ENCODE peak calls at places on chromosomes 5 and 9, in six cellular contexts. U is lower leg skin; R is AG09309; T is IMR-90; M is activated CD8-positive, alpha-beta T cell treated with anti-CD3 and anti-CD28 coated beads for 36 hours; V is fibroblast of mammary gland. K is an unnamed sample.

GRCh38 chr9:26462213-26462612 is 430.4 kb downstream of the CAAP1 start:
- DNase-seq in U (no peak), R (no peak), T (no peak), M (no peak), V (no peak), K (no peak)

GRCh38 chr9:107989544-107989943 is 500.0 kb upstream of the KLF4 start:
- DNase-seq in U (peak), R (peak), T (peak), M (no peak), V (peak), K (no peak)

GRCh38 chr9:12989669-12990068 is 214.8 kb downstream of the LURAP1L start:
- DNase-seq in U (no peak), R (no peak), T (no peak), M (no peak), V (no peak), K (no peak)

GRCh38 chr5:79971156-79971555 is 19.9 kb downstream of the MTX3 start:
- DNase-seq in U (no peak), R (peak), T (peak), M (no peak), V (peak), K (no peak)

GRCh38 chr9:127264462-127265040 is at the start of gene GARNL3:
- DNase-seq in U (no peak), R (no peak), T (no peak), M (no peak), V (no peak), K (no peak)

GRCh38 chr5:52961238-52961637 is 27.9 kb upstream of the ITGA2 start:
- DNase-seq in U (peak), R (peak), T (no peak), M (no peak), V (no peak), K (no peak)

GRCh38 chr5:98785244-98785643 is 11.8 kb downstream of the RGMB start:
- DNase-seq in U (no peak), R (no peak), T (no peak), M (no peak), V (no peak), K (no peak)

GRCh38 chr9:89701221-89701798 is 96.5 kb downstream of the GADD45G start:
- DNase-seq in U (no peak), R (no peak), T (no peak), M (peak), V (no peak), K (no peak)

GRCh38 chr9:104287255-104287872 is 193.3 kb downstream of the SMC2 start:
- DNase-seq in U (no peak), R (no peak), T (no peak), M (no peak), V (peak), K (no peak)

GRCh38 chr5:164680216-164680615 is 1174.8 kb downstream of the MAT2B start:
- DNase-seq in U (no peak), R (no peak), T (no peak), M (no peak), V (no peak), K (no peak)

GRCh38 chr9:87431831-87432230 is 65.8 kb upstream of the DAPK1 start:
- DNase-seq in U (no peak), R (no peak), T (no peak), M (no peak), V (peak), K (no peak)

GRCh38 chr9:27528278-27528885 is 1.2 kb downstream of the MOB3B start:
- DNase-seq in U (peak), R (no peak), T (peak), M (peak), V (peak), K (peak)

GRCh38 chr9:92406506-92406905 is 2.1 kb upstream of the OGN start:
- DNase-seq in U (peak), R (no peak), T (no peak), M (peak), V (no peak), K (no peak)

GRCh38 chr5:58545912-58546311 is 37.0 kb upstream of the RAB3C start:
- DNase-seq in U (no peak), R (no peak), T (no peak), M (no peak), V (no peak), K (no peak)

GRCh38 chr9:34048730-34049629 is at the start of gene UBAP2:
- DNase-seq in U (peak), R (peak), T (peak), M (peak), V (peak), K (peak)
- TF ChIP-seq CTCF in U (no peak), R (no peak), T (peak), M (no peak), V (no peak), K (no peak)

GRCh38 chr5:19790811-19791466 is 197.1 kb downstream of the CDH18 start:
- DNase-seq in U (no peak), R (no peak), T (no peak), M (no peak), V (no peak), K (no peak)

GRCh38 chr5:19795218-19795617 is 192.8 kb downstream of the CDH18 start:
- DNase-seq in U (no peak), R (peak), T (peak), M (no peak), V (peak), K (no peak)
- TF ChIP-seq CTCF in U (no peak), R (peak), T (peak), M (no peak), V (no peak), K (no peak)

GRCh38 chr9:126014726-126015125 is 267.6 kb downstream of the PBX3 start:
- DNase-seq in U (no peak), R (no peak), T (no peak), M (no peak), V (no peak), K (no peak)

DNA sequence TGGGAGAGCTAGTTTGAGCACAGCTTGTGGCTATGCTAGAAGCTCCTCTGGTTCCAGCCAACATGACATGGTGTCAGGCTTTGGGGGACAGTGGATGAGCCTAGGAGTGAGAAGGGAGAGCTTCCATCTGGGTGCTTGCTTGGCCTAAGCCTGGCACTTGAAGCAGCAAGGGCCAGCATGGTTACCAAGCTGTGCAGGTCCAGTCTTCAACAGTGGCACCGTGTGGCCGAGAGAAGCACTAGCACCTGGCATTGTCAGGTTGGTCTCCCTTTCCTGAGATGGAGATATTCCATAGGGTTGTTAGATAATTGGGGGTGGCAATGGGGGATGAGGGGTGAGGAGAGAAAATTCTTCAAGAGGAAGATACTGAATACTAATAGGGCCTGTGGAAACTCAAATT is 261.9 kb downstream of the PBX3 start:
- DNase-seq in U (no peak), R (no peak), T (no peak), M (peak), V (peak), K (no peak)
- TF ChIP-seq CTCF in U (no peak), R (peak), T (peak), M (no peak), V (peak), K (no peak)

GRCh38 chr5:78361226-78361993 is 993 bp downstream of the SCAMP1 start:
- DNase-seq in U (peak), R (no peak), T (peak), M (no peak), V (peak), K (no peak)
- TF ChIP-seq CTCF in U (no peak), R (peak), T (peak), M (peak), V (peak), K (no peak)

GRCh38 chr5:168291281-168291960 is at the start of gene WWC1:
- DNase-seq in U (peak), R (no peak), T (peak), M (peak), V (no peak), K (peak)
- TF ChIP-seq CTCF in U (no peak), R (no peak), T (peak), M (no peak), V (no peak), K (peak)

K was measured in mesothelial cell of epicardium.